ENCODE peak calls at places on chromosomes 5 and 9, in seven cellular contexts. M, F, I, V, Y, Z and X are unnamed samples.

GRCh38 chr5:176888016-176888864 is 10.9 kb downstream of the HK3 start:
- DNase-seq in M (no peak), F (peak; percentile 47), I (peak; percentile 45), V (no peak), Y (no peak), Z (peak; percentile 22), X (no peak)

GRCh38 chr5:101306391-101307137 is 403.5 kb upstream of the ST8SIA4 start:
- DNase-seq in M (no peak), F (no peak), I (no peak), V (no peak), Y (no peak), Z (no peak), X (peak; percentile 5)

GRCh38 chr5:90718387-90718786 is 159.8 kb downstream of the ADGRV1 start:
- DNase-seq in M (no peak), F (no peak), I (no peak), V (no peak), Y (no peak), Z (no peak), X (no peak)

GRCh38 chr9:36855443-36856315 is 178.4 kb downstream of the PAX5 start:
- DNase-seq in M (peak; percentile 36), F (no peak), I (no peak), V (no peak), Y (no peak), Z (peak; percentile 86), X (no peak)

GRCh38 chr5:76766746-76767145 is 50.8 kb downstream of the F2R start:
- DNase-seq in M (no peak), F (no peak), I (no peak), V (peak; percentile 48), Y (no peak), Z (no peak), X (no peak)

GRCh38 chr9:110919609-110920008 is 118.7 kb downstream of the LPAR1 start:
- DNase-seq in M (no peak), F (no peak), I (peak; percentile 63), V (peak; percentile 80), Y (no peak), Z (no peak), X (peak; percentile 57)

GRCh38 chr9:19378154-19378553 is 1.9 kb downstream of the RPS6 start:
- DNase-seq in M (no peak), F (no peak), I (no peak), V (no peak), Y (no peak), Z (no peak), X (no peak)

GRCh38 chr9:134187110-134187531 is 22.8 kb upstream of the RNU6ATAC start:
- DNase-seq in M (no peak), F (peak; percentile 54), I (peak; percentile 79), V (no peak), Y (no peak), Z (no peak), X (no peak)

GRCh38 chr5:129099184-129099570 is 4.6 kb downstream of the ISOC1 start:
- DNase-seq in M (no peak), F (no peak), I (no peak), V (no peak), Y (no peak), Z (no peak), X (no peak)

GRCh38 chr5:136182618-136183017 is 10.3 kb downstream of the SMIM32 start:
- DNase-seq in M (no peak), F (no peak), I (no peak), V (no peak), Y (no peak), Z (no peak), X (no peak)

GRCh38 chr5:112637343-112637742 is 100.3 kb upstream of the APC start:
- DNase-seq in M (no peak), F (no peak), I (no peak), V (no peak), Y (no peak), Z (no peak), X (no peak)

GRCh38 chr5:59732301-59732700 is 161.2 kb downstream of the PDE4D start:
- DNase-seq in M (no peak), F (no peak), I (no peak), V (no peak), Y (no peak), Z (no peak), X (no peak)

DNA sequence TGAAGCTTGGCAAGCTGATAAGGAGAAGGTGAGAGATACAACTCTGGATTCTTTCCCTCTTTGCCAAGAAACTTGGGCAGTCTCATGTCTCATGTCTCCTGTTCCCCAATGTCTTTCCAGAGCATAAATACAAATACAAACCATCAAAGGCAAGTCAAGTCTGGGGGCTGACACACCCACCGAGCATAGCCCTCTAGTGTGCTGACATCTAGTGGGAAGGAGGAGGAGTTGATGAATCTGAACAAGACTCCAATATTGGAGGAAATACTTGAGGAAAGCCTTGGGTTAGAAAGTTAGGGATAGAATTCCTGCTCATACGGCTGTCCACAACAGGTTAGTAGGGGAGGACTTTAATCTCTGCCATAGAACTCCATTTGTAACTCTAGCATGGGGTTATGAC is 8.6 kb downstream of the MLANA start:
- DNase-seq in M (no peak), F (no peak), I (no peak), V (no peak), Y (no peak), Z (no peak), X (no peak)
- TF ChIP-seq CTCF in M (no peak), F (no peak), I (peak; percentile 11), V (peak; percentile 46), Y (no peak), Z (peak; percentile 60), X (no peak)

GRCh38 chr9:131276891-131277672 is 772 bp upstream of the FAM78A start:
- DNase-seq in M (no peak), F (no peak), I (peak; percentile 88), V (no peak), Y (no peak), Z (no peak), X (no peak)
- TF ChIP-seq CTCF in M (no peak), F (no peak), I (no peak), V (no peak), Y (no peak), Z (no peak), X (no peak)

GRCh38 chr5:58077966-58078365 is 381.9 kb downstream of the PLK2 start:
- DNase-seq in M (no peak), F (no peak), I (no peak), V (no peak), Y (no peak), Z (no peak), X (no peak)
- TF ChIP-seq CTCF in M (no peak), F (no peak), I (no peak), V (no peak), Y (no peak), Z (no peak), X (no peak)

DNA sequence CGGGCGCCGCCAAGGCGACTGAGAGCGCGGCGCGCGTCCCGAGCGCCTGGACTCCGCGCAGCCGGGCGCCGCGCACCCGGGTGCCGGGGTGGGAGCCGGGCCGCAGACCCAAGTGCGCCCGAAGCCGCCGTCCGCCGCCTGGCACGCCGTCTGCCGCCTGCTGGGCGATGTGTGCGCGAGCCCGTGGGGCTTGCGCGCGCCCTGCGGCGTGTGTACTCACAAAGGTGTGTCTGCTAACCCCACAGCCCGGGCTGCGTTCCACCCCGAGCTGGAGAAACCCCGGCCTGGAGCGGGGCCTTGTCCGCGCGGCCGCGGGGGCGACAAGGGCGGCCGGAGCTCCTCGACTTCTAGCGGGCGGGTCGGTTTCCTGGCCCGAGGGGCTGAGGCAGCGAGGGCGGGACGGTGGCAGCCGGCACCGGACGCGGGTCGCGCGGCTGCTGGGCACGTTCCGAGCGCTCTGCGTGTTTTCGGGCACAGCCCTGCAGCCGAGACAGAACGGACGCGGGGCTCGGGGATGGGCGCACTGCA is 1.1 kb upstream of the ZSWIM6 start:
- DNase-seq in M (peak; percentile 91), F (peak; percentile 87), I (peak; percentile 95), V (no peak), Y (no peak), Z (peak; percentile 55), X (no peak)
- TF ChIP-seq CTCF in M (peak; percentile 37), F (no peak), I (peak; percentile 32), V (peak; percentile 36), Y (no peak), Z (no peak), X (no peak)

GRCh38 chr9:31840702-31841101 is 543.7 kb upstream of the ACO1 start:
- DNase-seq in M (no peak), F (no peak), I (no peak), V (no peak), Y (no peak), Z (no peak), X (no peak)

GRCh38 chr9:31837211-31837610 is 547.2 kb upstream of the ACO1 start:
- DNase-seq in M (no peak), F (no peak), I (no peak), V (no peak), Y (no peak), Z (no peak), X (no peak)

DNA sequence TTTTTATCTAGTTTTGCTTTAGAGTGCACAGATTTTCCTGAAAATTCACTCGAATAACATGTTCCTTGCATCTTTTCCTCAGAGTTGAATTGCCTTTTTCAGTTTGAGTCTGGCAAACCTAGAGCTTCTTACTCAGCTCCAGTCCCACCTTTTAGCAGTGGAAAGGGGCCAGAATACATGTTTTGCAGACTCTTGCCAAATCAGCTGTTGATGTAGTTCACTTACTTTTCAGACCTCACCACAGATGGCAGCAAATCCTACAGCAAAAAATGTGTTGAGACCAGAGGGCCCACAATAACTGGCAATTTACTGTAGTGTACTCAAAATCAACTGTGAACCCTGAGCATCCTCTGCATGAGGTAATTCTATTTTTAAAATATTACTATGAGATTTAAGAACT is 545.2 kb upstream of the ACO1 start:
- DNase-seq in M (no peak), F (no peak), I (no peak), V (no peak), Y (peak; percentile 32), Z (no peak), X (no peak)
- TF ChIP-seq CTCF in M (no peak), F (no peak), I (no peak), V (peak; percentile 15), Y (peak; percentile 7), Z (peak; percentile 45), X (peak; percentile 27)

GRCh38 chr9:91144782-91145181 is 216.9 kb downstream of the AUH start:
- DNase-seq in M (no peak), F (no peak), I (no peak), V (no peak), Y (no peak), Z (no peak), X (no peak)
- TF ChIP-seq CTCF in M (no peak), F (no peak), I (no peak), V (no peak), Y (no peak), Z (no peak), X (no peak)